ENCODE peak calls at places on chromosomes 1 and 21, in eight cellular contexts. L is HCT116; K is activated naive CD4-positive, alpha-beta T cell treated with anti-CD3 and anti-CD28 coated beads, Interleukin-2, amount 10 ng/mL, durations not matched to agents 7 days and 5 days; A is NCI-H1092; E is AG09309; Y is suprapubic skin; W is LoVo; I is astrocyte of the spinal cord. R is an unnamed sample.

GRCh38 chr1:23799570-23800395 is 771 bp downstream of the GALE start:
- DNase-seq in K (peak), I (peak), W (peak), A (no peak), E (no peak), Y (no peak), L (peak), R (no peak)

GRCh38 chr1:31196685-31197084 is 43.0 kb downstream of the NKAIN1 start:
- DNase-seq in Y (no peak), I (no peak), A (no peak), L (no peak), E (peak), W (no peak), K (no peak), R (no peak)

GRCh38 chr1:16048573-16049189 is 5.1 kb downstream of the CLCNKB start:
- DNase-seq in L (no peak), Y (no peak), W (peak), A (peak), I (peak), E (no peak), K (peak), R (peak)

GRCh38 chr1:180192172-180192571 is 37.5 kb downstream of the QSOX1 start:
- DNase-seq in I (no peak), A (no peak), K (no peak), W (no peak), Y (no peak), L (no peak), E (no peak), R (no peak)

GRCh38 chr1:242468749-242469148 is 55.7 kb downstream of the PLD5 start:
- DNase-seq in I (peak), L (no peak), Y (no peak), W (peak), E (no peak), K (no peak), A (no peak), R (no peak)

GRCh38 chr1:161887724-161888287 is 121.7 kb downstream of the ATF6 start:
- DNase-seq in I (no peak), E (no peak), Y (no peak), A (no peak), W (no peak), K (no peak), L (no peak), R (no peak)

GRCh38 chr1:3890389-3891328 is 9.4 kb downstream of the C1orf174 start:
- DNase-seq in A (no peak), K (no peak), Y (no peak), E (no peak), W (no peak), I (no peak), L (no peak), R (no peak)

GRCh38 chr1:10507111-10507879 is 32.5 kb downstream of the PEX14 start:
- DNase-seq in A (peak), E (peak), W (peak), I (peak), L (peak), Y (no peak), K (peak), R (peak)

GRCh38 chr1:198936371-198937083 is 297.7 kb downstream of the PTPRC start:
- DNase-seq in E (no peak), W (peak), I (peak), A (no peak), K (peak), L (no peak), Y (no peak), R (no peak)

GRCh38 chr1:58011978-58012377 is 534.5 kb downstream of the OMA1 start:
- DNase-seq in A (no peak), L (no peak), I (no peak), W (no peak), K (no peak), Y (no peak), E (no peak), R (no peak)

GRCh38 chr1:233790662-233791371 is 113.7 kb upstream of the SLC35F3 start:
- DNase-seq in L (peak), A (peak), I (peak), Y (no peak), K (peak), W (peak), E (peak), R (peak)

GRCh38 chr1:93120614-93121013 is 41.5 kb downstream of the MTF2 start:
- DNase-seq in L (no peak), K (no peak), Y (no peak), W (no peak), I (no peak), A (no peak), E (no peak), R (no peak)

GRCh38 chr1:68011786-68012375 is 38.5 kb downstream of the DIRAS3 start:
- DNase-seq in Y (no peak), W (no peak), L (no peak), E (no peak), K (no peak), A (no peak), I (no peak), R (no peak)

GRCh38 chr1:205920861-205921558 is 22.2 kb downstream of the SLC26A9 start:
- DNase-seq in L (no peak), K (no peak), I (no peak), Y (peak), W (no peak), A (no peak), E (no peak), R (no peak)

GRCh38 chr1:113046569-113046968 is 26.4 kb upstream of the LRIG2 start:
- DNase-seq in A (no peak), L (no peak), E (no peak), K (peak), I (no peak), W (no peak), Y (no peak), R (no peak)

GRCh38 chr1:178086294-178087255 is 7.3 kb upstream of the RASAL2 start:
- DNase-seq in W (no peak), I (no peak), K (no peak), A (no peak), E (peak), Y (no peak), L (no peak), R (no peak)

GRCh38 chr1:95252422-95252821 is 18.4 kb downstream of the RWDD3 start:
- DNase-seq in I (no peak), Y (no peak), A (no peak), E (no peak), W (no peak), K (no peak), L (no peak), R (no peak)

GRCh38 chr1:43503534-43503933 is 27.1 kb upstream of the PTPRF start:
- DNase-seq in E (no peak), W (no peak), I (no peak), K (no peak), L (no peak), Y (no peak), A (no peak), R (no peak)

GRCh38 chr1:67211589-67212563 is 45.6 kb downstream of the IL23R start:
- DNase-seq in L (peak), A (no peak), Y (no peak), W (no peak), I (peak), E (no peak), K (peak), R (peak)

GRCh38 chr1:156675715-156676311 is 1.4 kb downstream of the NES start:
- DNase-seq in L (no peak), K (no peak), W (no peak), A (no peak), E (no peak), Y (no peak), I (peak), R (no peak)

GRCh38 chr1:225865514-225865913 is 16.7 kb downstream of the TMEM63A start:
- DNase-seq in W (no peak), K (peak), A (no peak), I (no peak), L (no peak), E (no peak), Y (no peak), R (no peak)

GRCh38 chr1:5915587-5916571 is 76.3 kb downstream of the NPHP4 start:
- DNase-seq in A (no peak), I (peak), W (peak), Y (peak), K (peak), L (peak), E (no peak), R (no peak)

GRCh38 chr21:46038871-46039397 is 57.4 kb downstream of the COL6A1 start:
- DNase-seq in K (no peak), L (no peak), W (no peak), I (peak), A (no peak), E (peak), Y (peak), R (no peak)

GRCh38 chr1:53326598-53327182 is 1.2 kb downstream of the LRP8 start:
- DNase-seq in A (no peak), I (no peak), K (no peak), Y (no peak), L (no peak), E (no peak), W (no peak), R (peak)

GRCh38 chr1:168287237-168287664 is 6.6 kb downstream of the TBX19 start:
- DNase-seq in Y (no peak), I (peak), L (no peak), A (no peak), W (no peak), E (no peak), K (no peak), R (no peak)

GRCh38 chr1:109805486-109806180 is 41.9 kb upstream of the EPS8L3 start:
- DNase-seq in A (no peak), Y (peak), E (no peak), K (peak), L (no peak), I (peak), W (no peak), R (no peak)

GRCh38 chr1:48338257-48338656 is 115.7 kb downstream of the SLC5A9 start:
- DNase-seq in L (no peak), W (no peak), K (no peak), Y (no peak), I (no peak), E (no peak), A (no peak), R (no peak)

GRCh38 chr1:8883510-8883909 is 5.0 kb upstream of the ENO1 start:
- DNase-seq in K (no peak), W (no peak), Y (no peak), A (no peak), L (no peak), I (no peak), E (no peak), R (no peak)

GRCh38 chr1:208418667-208419066 is 174.5 kb upstream of the PLXNA2 start:
- DNase-seq in W (no peak), A (no peak), I (no peak), Y (no peak), L (no peak), E (no peak), K (no peak), R (no peak)

GRCh38 chr1:156602557-156602993 is 1.3 kb upstream of the GPATCH4 start:
- DNase-seq in A (no peak), Y (no peak), K (no peak), I (no peak), L (peak), E (no peak), W (no peak), R (no peak)

GRCh38 chr1:180912211-180912800 is 391 bp upstream of the KIAA1614 start:
- DNase-seq in A (no peak), K (peak), W (no peak), L (no peak), I (peak), E (no peak), Y (peak), R (no peak)

GRCh38 chr1:117076648-117077047 is 16.5 kb downstream of the TTF2 start:
- DNase-seq in Y (no peak), K (no peak), L (no peak), A (no peak), E (no peak), W (no peak), I (no peak), R (no peak)

GRCh38 chr1:156889802-156890585 is 3.5 kb upstream of the PEAR1 start:
- DNase-seq in I (peak), K (peak), W (peak), L (peak), A (peak), Y (peak), E (peak), R (peak)

GRCh38 chr21:38875694-38876492 is 70.2 kb downstream of the ETS2 start:
- DNase-seq in A (no peak), Y (no peak), W (no peak), K (no peak), L (no peak), E (peak), I (peak), R (peak)

GRCh38 chr1:17516303-17517214 is 22.9 kb upstream of the ARHGEF10L start:
- DNase-seq in E (no peak), K (no peak), Y (no peak), W (peak), L (no peak), I (no peak), A (no peak), R (no peak)

GRCh38 chr21:44905016-44905724 is 15.5 kb downstream of the ITGB2 start:
- DNase-seq in L (no peak), E (no peak), I (no peak), A (no peak), Y (no peak), K (no peak), W (no peak), R (no peak)

GRCh38 chr1:20411196-20411980 is 74.6 kb downstream of the CAMK2N1 start:
- DNase-seq in E (peak), K (no peak), A (no peak), Y (peak), W (peak), L (peak), I (peak), R (no peak)

GRCh38 chr21:34027727-34028461 is 45.5 kb upstream of the MRPS6 start:
- DNase-seq in Y (no peak), I (no peak), A (no peak), W (no peak), E (no peak), K (no peak), L (no peak), R (no peak)

GRCh38 chr21:39882186-39882882 is 15.1 kb downstream of the PCP4 start:
- DNase-seq in E (no peak), A (no peak), I (peak), K (no peak), W (no peak), L (no peak), Y (no peak), R (no peak)

R was measured in NCI-H345.